ENCODE peak calls at places on chromosomes 1 and 21, in six cellular contexts. D is glutamatergic neuron, B is A549, Z is cardiac fibroblast, T is cardiac muscle cell, K is GM10248. F is an unnamed sample.

GRCh38 chr1:150753416-150753815 is 12.2 kb downstream of the CTSS start:
- DNase-seq in D (no peak), B (no peak), Z (no peak), T (no peak), K (no peak), F (no peak)

GRCh38 chr21:45310446-45310845 is 22.8 kb upstream of the POFUT2 start:
- DNase-seq in D (no peak), B (no peak), Z (no peak), T (no peak), K (no peak), F (no peak)

GRCh38 chr1:69246109-69246508 is 321.6 kb upstream of the LRRC7 start:
- DNase-seq in D (no peak), B (no peak), Z (no peak), T (no peak), K (no peak), F (no peak)

GRCh38 chr1:86833461-86834215 is 80.3 kb downstream of the SELENOF start:
- DNase-seq in D (peak; percentile 63), B (peak; percentile 86), Z (peak; percentile 95), T (peak; percentile 88), K (peak; percentile 74), F (peak; percentile 72)

GRCh38 chr1:171814692-171815091 is 26.6 kb upstream of the DNM3 start:
- DNase-seq in D (no peak), B (no peak), Z (peak; percentile 20), T (no peak), K (no peak), F (no peak)

GRCh38 chr1:168762473-168762872 is 33.5 kb upstream of the DPT start:
- DNase-seq in D (no peak), B (no peak), Z (no peak), T (no peak), K (no peak), F (no peak)

GRCh38 chr1:201183209-201183608 is 7.4 kb upstream of the IGFN1 start:
- DNase-seq in D (no peak), B (no peak), Z (no peak), T (no peak), K (no peak), F (no peak)

GRCh38 chr21:35398366-35398982 is 349.4 kb upstream of the RUNX1 start:
- DNase-seq in D (no peak), B (no peak), Z (no peak), T (no peak), K (no peak), F (no peak)

GRCh38 chr21:33157303-33157702 is 72.4 kb upstream of the IFNAR2 start:
- DNase-seq in D (no peak), B (no peak), Z (peak; percentile 6), T (peak; percentile 60), K (no peak), F (no peak)

GRCh38 chr1:2555634-2556276 is 416 bp upstream of the TNFRSF14 start:
- DNase-seq in D (no peak), B (no peak), Z (peak; percentile 38), T (no peak), K (peak; percentile 75), F (peak; percentile 88)

GRCh38 chr1:58869638-58870297 is 85.9 kb upstream of the JUN start:
- DNase-seq in D (no peak), B (no peak), Z (no peak), T (no peak), K (no peak), F (no peak)

DNA sequence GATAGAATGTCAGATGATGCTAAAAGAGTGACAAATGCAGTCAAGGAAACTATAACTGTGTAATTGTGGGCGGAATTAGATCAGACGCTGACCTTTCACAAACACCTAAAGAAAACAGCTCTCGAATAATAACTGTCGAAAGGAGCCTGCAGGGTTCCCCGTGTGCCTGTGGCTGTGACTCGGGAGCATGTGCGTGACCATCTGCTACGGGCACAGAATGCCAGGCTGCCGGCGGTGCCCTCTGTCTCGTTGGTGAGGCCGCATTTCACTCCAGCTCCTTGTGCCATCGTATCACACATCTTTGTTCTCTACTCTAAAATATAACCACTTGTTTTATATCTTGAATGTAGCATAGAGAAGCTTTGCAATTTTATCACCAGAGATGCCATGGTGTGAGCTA is 267.8 kb upstream of the FMN2 start:
- DNase-seq in D (no peak), B (no peak), Z (no peak), T (no peak), K (no peak), F (no peak)
- TF ChIP-seq CTCF in D (no peak), B (no peak), Z (no peak), T (no peak), K (no peak), F (no peak)

GRCh38 chr1:195475568-195475967 is 1132.7 kb downstream of the KCNT2 start:
- DNase-seq in D (no peak), B (no peak), Z (no peak), T (no peak), K (no peak), F (no peak)

GRCh38 chr1:195466639-195467038 is 1141.6 kb downstream of the KCNT2 start:
- DNase-seq in D (no peak), B (no peak), Z (no peak), T (no peak), K (no peak), F (no peak)

DNA sequence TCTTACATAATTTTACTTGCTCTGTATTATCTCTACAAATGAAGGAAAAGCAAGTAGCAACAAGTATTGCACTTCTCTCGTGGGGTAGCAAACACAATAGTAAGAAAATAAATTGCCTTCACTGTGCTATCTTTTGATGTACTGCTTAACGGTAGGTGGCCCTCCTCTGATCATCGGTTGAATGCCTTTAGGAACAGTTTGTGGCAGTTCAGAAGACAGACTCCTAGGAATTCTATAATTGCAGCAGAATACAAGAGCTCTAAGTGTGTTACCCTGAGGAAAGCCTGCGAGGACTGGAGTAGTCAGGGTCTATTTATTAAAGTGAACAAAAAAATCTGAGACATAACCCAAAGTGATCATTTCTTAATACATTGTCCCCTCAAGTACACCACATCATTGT is 1135.9 kb downstream of the KCNT2 start:
- DNase-seq in D (no peak), B (no peak), Z (no peak), T (no peak), K (no peak), F (no peak)
- TF ChIP-seq CTCF in D (no peak), B (no peak), Z (no peak), T (no peak), K (no peak), F (no peak)

GRCh38 chr1:240285541-240285940 is 193.9 kb downstream of the FMN2 start:
- DNase-seq in D (no peak), B (no peak), Z (peak; percentile 81), T (no peak), K (no peak), F (no peak)

GRCh38 chr1:240282061-240282830 is 190.6 kb downstream of the FMN2 start:
- DNase-seq in D (no peak), B (no peak), Z (peak; percentile 22), T (no peak), K (no peak), F (no peak)

GRCh38 chr1:240284656-240285427 is 193.2 kb downstream of the FMN2 start:
- DNase-seq in D (no peak), B (no peak), Z (peak; percentile 14), T (no peak), K (no peak), F (no peak)

GRCh38 chr1:240293706-240294105 is 202.0 kb downstream of the FMN2 start:
- DNase-seq in D (no peak), B (no peak), Z (no peak), T (no peak), K (no peak), F (no peak)

GRCh38 chr1:240287722-240288121 is 196.0 kb downstream of the FMN2 start:
- DNase-seq in D (no peak), B (no peak), Z (no peak), T (no peak), K (no peak), F (no peak)
- TF ChIP-seq CTCF in D (no peak), B (no peak), Z (no peak), T (no peak), K (no peak), F (no peak)

GRCh38 chr1:27321813-27322568 is at the start of gene TMEM222:
- DNase-seq in D (peak; percentile 99), B (peak; percentile 95), Z (peak; percentile 97), T (peak; percentile 98), K (peak; percentile 99), F (peak; percentile 99)
- TF ChIP-seq CTCF in D (peak; percentile 39), B (no peak), Z (no peak), T (peak; percentile 13), K (no peak), F (peak; percentile 11)

DNA sequence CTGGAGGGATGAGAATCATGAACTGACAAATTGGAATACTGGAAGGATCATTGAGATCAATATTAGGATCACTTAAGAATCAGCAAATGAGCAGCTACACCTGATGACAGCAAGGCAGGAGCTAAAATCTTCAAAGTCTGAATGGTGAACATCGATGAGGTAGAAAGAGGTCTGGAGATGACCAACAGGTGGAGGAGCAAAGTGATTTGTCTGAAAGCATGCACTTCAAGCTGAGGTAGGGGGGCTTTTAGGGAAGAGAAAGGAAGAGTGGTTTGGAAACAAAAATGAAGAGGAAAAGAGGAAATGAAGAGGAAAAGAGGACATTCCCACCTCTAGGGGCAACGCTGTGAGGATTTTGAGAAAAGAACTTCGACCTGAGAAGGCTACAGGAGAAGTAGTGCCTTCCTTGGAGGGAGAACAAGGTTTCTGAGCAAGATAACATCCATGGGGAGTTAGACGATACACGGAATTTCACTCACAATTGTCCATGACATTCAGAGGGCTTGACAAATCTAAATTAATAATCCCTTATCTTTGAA is 79.0 kb downstream of the APP start:
- DNase-seq in D (no peak), B (no peak), Z (no peak), T (no peak), K (no peak), F (no peak)
- TF ChIP-seq CTCF in D (no peak), B (no peak), Z (peak; percentile 7), T (no peak), K (no peak), F (no peak)